ENCODE peak calls at places on chromosomes 2 and 18, in eight cellular contexts. V is astrocyte of the spinal cord; C is CD8-positive, alpha-beta T cell; M is colonic mucosa; D is lung; F is brain microvascular endothelial cell; T is fibroblast of mammary gland; W is heart left ventricle. E is an unnamed sample.

GRCh38 chr2:234879671-234880455 is 72.0 kb upstream of the SH3BP4 start:
- DNase-seq in V (peak), C (no peak), M (no peak), D (no peak), F (peak), T (peak), W (no peak), E (peak)

GRCh38 chr18:13940326-13940725 is 25.0 kb upstream of the MC2R start:
- DNase-seq in V (no peak), C (no peak), M (no peak), D (no peak), F (no peak), T (no peak), W (no peak), E (no peak)

GRCh38 chr2:72581560-72582181 is 244.2 kb downstream of the EXOC6B start:
- DNase-seq in V (no peak), C (no peak), M (no peak), D (no peak), F (no peak), T (no peak), W (no peak), E (no peak)

GRCh38 chr2:220335591-220335915 is 708.1 kb downstream of the SLC4A3 start:
- DNase-seq in V (no peak), C (no peak), M (no peak), D (no peak), F (no peak), T (no peak), W (no peak), E (no peak)

GRCh38 chr18:47932603-47933002 is 2.1 kb upstream of the SMAD2 start:
- DNase-seq in V (no peak), C (no peak), M (no peak), D (no peak), F (no peak), T (no peak), W (no peak), E (no peak)

GRCh38 chr2:71746946-71747501 is 293.7 kb downstream of the DYSF start:
- DNase-seq in V (peak), C (no peak), M (peak), D (no peak), F (no peak), T (no peak), W (no peak), E (no peak)

GRCh38 chr18:79949571-79950439 is 1.6 kb downstream of the SLC66A2 start:
- DNase-seq in V (no peak), C (no peak), M (peak), D (no peak), F (no peak), T (no peak), W (peak), E (no peak)

GRCh38 chr2:108034843-108035242 is 48.5 kb downstream of the SLC5A7 start:
- DNase-seq in V (no peak), C (no peak), M (no peak), D (no peak), F (no peak), T (no peak), W (no peak), E (no peak)

GRCh38 chr2:71528221-71528620 is 74.9 kb downstream of the DYSF start:
- DNase-seq in V (no peak), C (no peak), M (no peak), D (no peak), F (no peak), T (no peak), W (no peak), E (no peak)

GRCh38 chr2:64525323-64525625 is 1.1 kb downstream of the AFTPH start:
- DNase-seq in V (peak), C (no peak), M (peak), D (no peak), F (peak), T (no peak), W (no peak), E (no peak)

GRCh38 chr2:120303177-120303576 is 42.8 kb upstream of the INHBB start:
- DNase-seq in V (no peak), C (no peak), M (no peak), D (no peak), F (no peak), T (no peak), W (no peak), E (no peak)

GRCh38 chr2:148501545-148501944 is 143.0 kb upstream of the EPC2 start:
- DNase-seq in V (no peak), C (no peak), M (no peak), D (no peak), F (no peak), T (no peak), W (no peak), E (no peak)

GRCh38 chr2:65130440-65131175 is 702 bp upstream of the RAB1A start:
- DNase-seq in V (no peak), C (no peak), M (no peak), D (no peak), F (no peak), T (no peak), W (no peak), E (no peak)

GRCh38 chr2:55048925-55049793 is 1.1 kb downstream of the RTN4 start:
- DNase-seq in V (peak), C (peak), M (peak), D (peak), F (peak), T (peak), W (peak), E (peak)

GRCh38 chr2:55051026-55051866 is 995 bp upstream of the RTN4 start:
- DNase-seq in V (peak), C (peak), M (peak), D (peak), F (peak), T (peak), W (peak), E (peak)

GRCh38 chr2:55049794-55050132 is 488 bp downstream of the RTN4 start:
- DNase-seq in V (no peak), C (no peak), M (no peak), D (no peak), F (no peak), T (no peak), W (no peak), E (no peak)

GRCh38 chr2:55048514-55048924 is 1.7 kb downstream of the RTN4 start:
- DNase-seq in V (no peak), C (no peak), M (peak), D (peak), F (no peak), T (peak), W (peak), E (no peak)

DNA sequence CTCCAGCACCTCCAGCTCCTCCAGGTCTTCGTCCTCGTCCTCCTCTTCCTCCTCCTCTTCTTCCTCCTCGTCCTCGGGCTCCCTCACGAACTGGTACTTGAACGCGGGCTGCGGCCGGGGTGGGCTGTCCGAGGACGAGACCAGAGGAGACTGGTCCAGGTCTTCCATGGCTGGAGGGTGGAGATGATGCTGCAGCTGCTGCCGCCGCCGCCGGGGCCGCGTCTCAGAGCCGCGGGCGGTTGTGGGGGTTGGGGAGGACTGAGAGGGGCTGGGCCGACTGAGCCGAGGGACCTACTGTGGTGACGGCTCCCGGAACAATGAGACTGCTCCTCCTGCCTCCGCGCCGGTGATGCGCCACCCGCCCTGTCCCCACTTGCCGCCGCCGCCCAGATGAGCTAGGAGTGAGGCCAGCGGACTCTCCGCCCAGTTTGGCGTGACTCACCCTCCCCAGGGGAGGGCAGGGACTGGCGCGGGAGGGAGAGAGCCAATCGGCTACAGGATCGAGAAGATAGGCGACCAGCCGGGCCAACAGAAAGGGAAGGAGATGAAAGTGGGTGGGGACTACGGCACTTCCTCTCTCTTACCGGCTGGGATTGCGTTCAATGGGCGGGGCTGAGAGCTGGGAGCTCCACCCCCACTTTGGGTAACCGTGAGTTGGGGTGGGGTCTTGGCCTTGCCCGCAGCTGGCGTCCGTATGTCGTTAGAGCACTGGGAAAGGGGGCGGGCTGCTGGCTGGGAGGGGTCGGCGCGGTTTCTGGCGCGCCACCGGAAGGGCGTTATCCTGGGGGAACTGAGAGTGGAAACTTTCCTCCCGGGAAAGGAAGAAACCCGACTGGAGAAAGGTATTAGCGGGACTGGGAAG is at the start of gene RTN4:
- DNase-seq in V (peak), C (peak), M (peak), D (peak), F (peak), T (peak), W (peak), E (peak)
- TF ChIP-seq CTCF in V (peak), C (no peak), M (no peak), D (no peak), F (peak), T (no peak), W (no peak), E (peak)

GRCh38 chr2:37645836-37646235 is 25.6 kb downstream of the CDC42EP3 start:
- DNase-seq in V (no peak), C (no peak), M (no peak), D (no peak), F (no peak), T (no peak), W (no peak), E (no peak)
- H3K4me3 ChIP-seq in V (no peak), C (no peak), M (no peak), D (no peak), F (no peak), T (no peak), W (no peak), E (no peak)

GRCh38 chr2:106097370-106098000 is 96.6 kb downstream of the UXS1 start:
- DNase-seq in V (no peak), C (no peak), M (no peak), D (peak), F (no peak), T (no peak), W (no peak), E (no peak)

GRCh38 chr2:106098081-106098480 is 96.0 kb downstream of the UXS1 start:
- DNase-seq in V (no peak), C (no peak), M (no peak), D (peak), F (no peak), T (peak), W (no peak), E (no peak)

GRCh38 chr2:106094101-106094860 is 99.8 kb downstream of the UXS1 start:
- DNase-seq in V (no peak), C (peak), M (no peak), D (peak), F (no peak), T (no peak), W (no peak), E (no peak)

GRCh38 chr2:106096446-106097369 is 97.4 kb downstream of the UXS1 start:
- DNase-seq in V (no peak), C (no peak), M (no peak), D (peak), F (no peak), T (no peak), W (no peak), E (no peak)

DNA sequence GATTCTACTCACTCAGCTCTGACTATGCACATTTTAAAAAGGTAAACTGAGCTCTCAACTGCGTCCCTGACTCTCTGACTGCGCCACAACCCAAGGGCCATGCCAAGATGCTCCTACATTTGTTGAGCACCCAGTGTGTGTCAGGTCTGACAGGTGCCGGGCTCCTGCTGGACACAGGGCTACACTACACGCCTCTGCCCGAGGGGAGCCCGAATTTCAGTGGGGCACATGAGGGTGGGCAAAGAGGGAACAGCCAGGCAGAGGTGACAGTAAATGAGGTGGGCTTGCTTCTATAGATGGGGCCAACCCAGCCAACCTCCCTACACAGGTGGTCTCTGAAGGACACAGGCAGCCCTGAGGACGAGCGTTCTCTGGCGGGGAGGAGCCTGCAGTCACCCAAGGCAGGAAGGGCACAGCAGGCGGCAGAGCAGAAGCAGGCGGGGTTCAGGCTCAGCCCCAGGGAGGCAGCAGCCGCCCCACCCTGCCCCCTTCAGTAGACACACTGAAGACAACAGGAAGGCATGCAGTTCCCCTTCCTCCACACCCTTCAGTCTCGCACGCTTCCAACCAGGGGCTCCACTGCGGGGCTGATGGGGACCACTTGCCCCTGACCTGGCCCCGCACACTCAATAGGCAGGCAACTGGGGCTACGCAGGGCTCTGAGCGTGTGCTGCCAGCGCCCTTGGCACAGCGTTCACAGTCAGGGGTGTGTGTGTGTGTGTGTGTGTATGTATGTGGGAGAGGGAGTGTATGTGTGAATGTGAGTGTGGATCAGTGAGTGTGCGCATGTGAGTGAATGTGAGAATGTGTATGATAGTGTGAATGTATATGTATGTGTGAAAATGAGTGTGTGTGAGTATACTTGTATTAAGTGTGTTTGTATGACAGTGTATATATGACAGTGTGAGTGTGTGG is 98.4 kb downstream of the UXS1 start:
- DNase-seq in V (no peak), C (peak), M (no peak), D (peak), F (no peak), T (no peak), W (no peak), E (no peak)
- TF ChIP-seq CTCF in V (no peak), C (peak), M (no peak), D (no peak), F (no peak), T (no peak), W (no peak), E (no peak)

DNA sequence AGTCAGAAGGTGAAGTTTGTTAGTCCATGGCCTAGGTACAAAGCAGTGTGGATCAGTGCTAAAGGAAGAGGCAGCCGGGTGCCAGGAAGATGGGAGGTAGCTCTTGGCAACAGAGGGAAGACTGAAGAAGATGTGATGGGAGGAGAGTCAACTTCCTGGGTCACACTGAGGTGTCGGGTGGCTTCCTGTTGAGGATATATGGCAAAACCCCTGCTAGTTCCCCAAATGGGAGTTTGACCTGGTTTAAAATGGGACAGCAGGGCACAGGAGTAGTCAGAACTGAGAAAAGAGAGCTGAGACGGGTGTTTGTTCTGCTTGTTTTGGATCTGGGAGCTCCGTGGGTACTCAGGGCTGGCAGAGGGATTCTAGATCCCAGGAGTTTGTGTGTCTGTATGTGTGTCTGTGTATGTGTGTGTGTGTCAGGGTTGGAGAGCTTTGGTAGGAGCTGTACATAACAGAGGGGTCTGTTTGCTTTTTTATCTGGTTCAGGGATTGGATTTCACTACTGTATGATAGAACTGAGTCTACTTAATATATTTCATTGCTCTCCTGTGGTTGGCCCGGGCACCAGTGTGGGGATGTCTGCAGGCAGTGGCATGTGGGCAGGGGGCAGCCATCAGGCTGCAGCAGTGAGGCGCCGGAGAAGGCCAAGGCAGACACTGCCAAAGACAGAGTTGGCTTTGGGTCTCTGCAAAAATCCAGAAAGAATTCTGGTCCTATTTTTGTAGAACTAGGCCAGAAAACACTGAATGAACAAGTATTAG is 17.1 kb downstream of the MXD1 start:
- DNase-seq in V (no peak), C (no peak), M (no peak), D (no peak), F (no peak), T (no peak), W (no peak), E (no peak)
- H3K4me3 ChIP-seq in V (no peak), C (no peak), M (no peak), D (no peak), F (no peak), T (no peak), W (no peak), E (no peak)